ENCODE peak calls at places on chromosomes 5 and 9, in nine cellular contexts. T is H54, W is erythroblast, M is psoas muscle, O is mesendoderm, J is adipocyte, E is EL, N is A172, V is AML-193. G is an unnamed sample.

GRCh38 chr5:137659209-137659608 is 76.7 kb downstream of the KLHL3 start:
- DNase-seq in E (no peak), M (no peak), W (no peak), V (no peak), N (no peak), T (no peak), J (no peak), O (no peak), G (no peak)

GRCh38 chr9:122827759-122828090 is 663 bp downstream of the PDCL start:
- DNase-seq in V (no peak), M (no peak), O (peak), T (peak), N (peak), E (peak), J (peak), W (peak), G (no peak)

GRCh38 chr5:179836225-179837019 is 15.7 kb downstream of the SQSTM1 start:
- DNase-seq in E (peak), O (no peak), V (no peak), W (peak), M (peak), T (no peak), N (peak), J (no peak), G (no peak)

GRCh38 chr5:133943475-133943817 is 25.0 kb downstream of the C5orf15 start:
- DNase-seq in T (no peak), N (no peak), E (no peak), J (no peak), M (no peak), W (no peak), O (no peak), V (no peak), G (no peak)

GRCh38 chr9:11319477-11320060 is 706.8 kb upstream of the PTPRD start:
- DNase-seq in T (no peak), J (peak), O (peak), N (peak), V (peak), M (no peak), E (no peak), W (no peak), G (peak)

GRCh38 chr9:26460624-26461023 is 432.0 kb downstream of the CAAP1 start:
- DNase-seq in V (no peak), E (no peak), M (no peak), T (no peak), W (no peak), N (no peak), J (no peak), O (no peak), G (no peak)

GRCh38 chr5:173733065-173733824 is 116.8 kb upstream of the BOD1 start:
- DNase-seq in T (no peak), V (no peak), N (no peak), E (no peak), M (no peak), J (no peak), W (no peak), O (no peak), G (no peak)

GRCh38 chr9:74107692-74108091 is 389.4 kb upstream of the RORB start:
- DNase-seq in J (no peak), V (no peak), T (no peak), W (no peak), N (no peak), O (no peak), M (no peak), E (no peak), G (no peak)

GRCh38 chr5:135141303-135142268 is 107.6 kb upstream of the PITX1 start:
- DNase-seq in E (peak), W (no peak), V (no peak), J (no peak), T (peak), O (no peak), M (no peak), N (peak), G (peak)

GRCh38 chr9:13719981-13720380 is 440.5 kb upstream of the MPDZ start:
- DNase-seq in O (no peak), V (no peak), M (no peak), E (peak), J (peak), W (no peak), T (no peak), N (no peak), G (peak)

GRCh38 chr9:92426501-92426900 is 2.2 kb upstream of the OMD start:
- DNase-seq in V (no peak), W (no peak), J (no peak), O (no peak), N (no peak), M (no peak), T (no peak), E (no peak), G (no peak)

GRCh38 chr9:134690946-134691694 is 49.5 kb downstream of the COL5A1 start:
- DNase-seq in J (no peak), N (peak), M (peak), T (no peak), E (peak), V (no peak), W (no peak), O (no peak), G (no peak)

GRCh38 chr5:140926211-140926902 is at the start of gene PCDHAC1:
- DNase-seq in W (peak), M (peak), O (peak), J (peak), V (no peak), E (peak), T (peak), N (peak), G (peak)

GRCh38 chr9:31799953-31800609 is 584.4 kb upstream of the ACO1 start:
- DNase-seq in W (no peak), T (no peak), O (peak), M (no peak), N (peak), V (peak), E (no peak), J (peak), G (peak)

GRCh38 chr9:121073038-121073437 is 1.7 kb upstream of the CNTRL start:
- DNase-seq in O (no peak), V (peak), T (no peak), N (no peak), W (no peak), E (peak), M (peak), J (peak), G (peak)

GRCh38 chr9:37617837-37618236 is 25.4 kb upstream of the TOMM5 start:
- DNase-seq in N (peak), E (peak), T (peak), J (peak), M (no peak), O (peak), V (no peak), W (no peak), G (peak)

GRCh38 chr5:133226186-133226585 is 174.4 kb downstream of the HSPA4 start:
- DNase-seq in M (no peak), V (no peak), E (no peak), T (no peak), W (no peak), N (no peak), J (no peak), O (no peak), G (no peak)

GRCh38 chr9:101119206-101119819 is 90.8 kb downstream of the PLPPR1 start:
- DNase-seq in W (peak), E (peak), J (peak), N (peak), V (peak), O (peak), M (peak), T (peak), G (peak)

G was measured in PC-3.